ENCODE peak calls at places on chromosomes 3 and 15, in nine cellular contexts. M is NB4, I is gastrocnemius medialis, Q is upper lobe of right lung, A is psoas muscle, R is cardiac muscle cell, N is anterior cingulate cortex, P is T-helper 1 cell, F is nucleus accumbens. J is an unnamed sample.

GRCh38 chr3:17478673-17479072 is 263.8 kb downstream of the TBC1D5 start:
- DNase-seq in M (no peak), I (no peak), Q (no peak), A (no peak), R (peak), N (no peak), P (no peak), F (no peak), J (no peak)

GRCh38 chr15:60859996-60860494 is 369.1 kb downstream of the RORA start:
- DNase-seq in M (no peak), I (peak), Q (no peak), A (no peak), R (no peak), N (no peak), P (no peak), F (no peak), J (no peak)

GRCh38 chr3:24533557-24534193 is 39.0 kb upstream of the THRB start:
- DNase-seq in M (no peak), I (no peak), Q (no peak), A (no peak), R (no peak), N (no peak), P (no peak), F (no peak), J (no peak)

GRCh38 chr15:51253385-51253784 is 85.0 kb downstream of the CYP19A1 start:
- DNase-seq in M (no peak), I (no peak), Q (no peak), A (no peak), R (no peak), N (no peak), P (no peak), F (no peak), J (peak)

GRCh38 chr15:88803241-88803919 is at the start of gene ACAN:
- DNase-seq in M (no peak), I (no peak), Q (no peak), A (no peak), R (no peak), N (no peak), P (no peak), F (no peak), J (no peak)

GRCh38 chr3:185460283-185460682 is 38.6 kb downstream of the TMEM41A start:
- DNase-seq in M (no peak), I (no peak), Q (no peak), A (no peak), R (no peak), N (no peak), P (no peak), F (no peak), J (no peak)

GRCh38 chr3:122794779-122795673 is at the start of gene SLC49A4:
- DNase-seq in M (peak), I (peak), Q (peak), A (peak), R (peak), N (no peak), P (peak), F (no peak), J (peak)

GRCh38 chr15:101043011-101043410 is 123.9 kb downstream of the LRRK1 start:
- DNase-seq in M (no peak), I (no peak), Q (no peak), A (no peak), R (no peak), N (no peak), P (no peak), F (no peak), J (no peak)

GRCh38 chr3:171328419-171329082 is 131.7 kb downstream of the TNIK start:
- DNase-seq in M (peak), I (no peak), Q (peak), A (no peak), R (peak), N (no peak), P (peak), F (peak), J (no peak)

GRCh38 chr3:151214459-151214858 is 11.4 kb upstream of the GPR171 start:
- DNase-seq in M (no peak), I (no peak), Q (no peak), A (no peak), R (no peak), N (no peak), P (no peak), F (no peak), J (no peak)

GRCh38 chr3:36911990-36912804 is 32.7 kb downstream of the TRANK1 start:
- DNase-seq in M (peak), I (no peak), Q (no peak), A (no peak), R (peak), N (no peak), P (no peak), F (no peak), J (peak)

GRCh38 chr15:39191871-39192281 is 389.0 kb upstream of the THBS1 start:
- DNase-seq in M (no peak), I (no peak), Q (no peak), A (no peak), R (peak), N (no peak), P (no peak), F (no peak), J (no peak)

GRCh38 chr15:99450896-99451358 is 114.9 kb upstream of the MEF2A start:
- DNase-seq in M (peak), I (peak), Q (peak), A (no peak), R (peak), N (no peak), P (no peak), F (no peak), J (peak)

GRCh38 chr15:68055224-68055705 is 1.1 kb downstream of the PIAS1 start:
- DNase-seq in M (peak), I (peak), Q (no peak), A (no peak), R (peak), N (no peak), P (no peak), F (no peak), J (peak)

GRCh38 chr15:68561146-68561545 is 17.6 kb upstream of the CORO2B start:
- DNase-seq in M (no peak), I (no peak), Q (peak), A (no peak), R (no peak), N (no peak), P (no peak), F (no peak), J (no peak)

GRCh38 chr3:143313598-143314188 is 194.1 kb downstream of the CHST2 start:
- DNase-seq in M (no peak), I (no peak), Q (no peak), A (no peak), R (no peak), N (no peak), P (no peak), F (no peak), J (no peak)

GRCh38 chr3:172848910-172849309 is 98.4 kb downstream of the ECT2 start:
- DNase-seq in M (no peak), I (no peak), Q (no peak), A (no peak), R (peak), N (no peak), P (no peak), F (no peak), J (peak)

GRCh38 chr3:165854696-165855095 is 17.5 kb upstream of the BCHE start:
- DNase-seq in M (peak), I (no peak), Q (no peak), A (no peak), R (peak), N (no peak), P (no peak), F (no peak), J (peak)

GRCh38 chr3:160400631-160401150 is 1.2 kb downstream of the SMC4 start:
- DNase-seq in M (peak), I (no peak), Q (peak), A (no peak), R (peak), N (no peak), P (peak), F (no peak), J (no peak)

GRCh38 chr3:72665701-72666443 is 182.4 kb downstream of the SHQ1 start:
- DNase-seq in M (peak), I (no peak), Q (no peak), A (no peak), R (peak), N (no peak), P (no peak), F (peak), J (peak)

GRCh38 chr3:20125912-20126311 is 60.1 kb downstream of the SGO1 start:
- DNase-seq in M (peak), I (peak), Q (no peak), A (no peak), R (no peak), N (no peak), P (no peak), F (no peak), J (no peak)

GRCh38 chr3:60126905-60127304 is 1077.1 kb upstream of the CFAP20DC start:
- DNase-seq in M (no peak), I (no peak), Q (no peak), A (no peak), R (no peak), N (no peak), P (no peak), F (no peak), J (no peak)

GRCh38 chr15:74525946-74526345 is 15.1 kb upstream of the ARID3B start:
- DNase-seq in M (no peak), I (no peak), Q (no peak), A (no peak), R (no peak), N (no peak), P (no peak), F (no peak), J (peak)

GRCh38 chr3:77885381-77885780 is 845.5 kb downstream of the ROBO2 start:
- DNase-seq in M (no peak), I (no peak), Q (no peak), A (no peak), R (no peak), N (no peak), P (no peak), F (no peak), J (no peak)

GRCh38 chr3:65412591-65412990 is 626.1 kb downstream of the MAGI1 start:
- DNase-seq in M (no peak), I (peak), Q (no peak), A (peak), R (no peak), N (no peak), P (no peak), F (no peak), J (peak)

GRCh38 chr3:105284876-105285275 is 81.8 kb upstream of the ALCAM start:
- DNase-seq in M (no peak), I (no peak), Q (no peak), A (no peak), R (no peak), N (no peak), P (no peak), F (no peak), J (no peak)

GRCh38 chr15:99105516-99106341 is 849 bp downstream of the SYNM start:
- DNase-seq in M (peak), I (peak), Q (no peak), A (peak), R (peak), N (no peak), P (no peak), F (peak), J (peak)

GRCh38 chr3:108951802-108952474 is 1.7 kb downstream of the GUCA1C start:
- DNase-seq in M (no peak), I (no peak), Q (no peak), A (no peak), R (no peak), N (no peak), P (no peak), F (no peak), J (no peak)

GRCh38 chr3:63948995-63949394 is 36.8 kb upstream of the SCAANT1 start:
- DNase-seq in M (no peak), I (no peak), Q (no peak), A (no peak), R (peak), N (no peak), P (no peak), F (no peak), J (no peak)

GRCh38 chr3:87082806-87083440 is 92.0 kb upstream of the VGLL3 start:
- DNase-seq in M (peak), I (no peak), Q (no peak), A (no peak), R (peak), N (no peak), P (no peak), F (no peak), J (peak)

GRCh38 chr3:134801204-134801958 is 6.3 kb downstream of the EPHB1 start:
- DNase-seq in M (no peak), I (no peak), Q (no peak), A (no peak), R (no peak), N (no peak), P (no peak), F (no peak), J (no peak)

GRCh38 chr3:78707094-78707493 is 1060.7 kb downstream of the ROBO1 start:
- DNase-seq in M (no peak), I (no peak), Q (no peak), A (no peak), R (no peak), N (no peak), P (no peak), F (no peak), J (no peak)

GRCh38 chr3:194806991-194807685 is 121.5 kb downstream of the FAM43A start:
- DNase-seq in M (peak), I (no peak), Q (no peak), A (no peak), R (peak), N (no peak), P (no peak), F (no peak), J (no peak)

GRCh38 chr15:48066456-48066855 is 54.3 kb upstream of the SLC24A5 start:
- DNase-seq in M (no peak), I (no peak), Q (no peak), A (no peak), R (no peak), N (no peak), P (no peak), F (no peak), J (no peak)

GRCh38 chr3:113166719-113167492 is 44.5 kb upstream of the BOC start:
- DNase-seq in M (no peak), I (peak), Q (no peak), A (peak), R (peak), N (peak), P (no peak), F (peak), J (no peak)

GRCh38 chr15:45499426-45499825 is 23.1 kb downstream of the SLC30A4 start:
- DNase-seq in M (no peak), I (no peak), Q (no peak), A (no peak), R (peak), N (no peak), P (no peak), F (no peak), J (peak)

GRCh38 chr15:59174846-59175831 is 31.5 kb upstream of the LDHAL6B start:
- DNase-seq in M (peak), I (no peak), Q (peak), A (peak), R (peak), N (peak), P (no peak), F (peak), J (peak)

GRCh38 chr15:98884894-98885293 is 122.7 kb downstream of the PGPEP1L start:
- DNase-seq in M (no peak), I (peak), Q (no peak), A (peak), R (no peak), N (no peak), P (no peak), F (no peak), J (no peak)

J was measured in endothelial cell of umbilical vein.